ENCODE peak calls at places on chromosomes 4 and X, in five cellular contexts. One of them, this sample, is unnamed.

GRCh38 chrX:9465380-9466114 is 689 bp downstream of the TBL1X start:
- DNase-seq in fibroblast of villous mesenchyme: no peak
- DNase-seq in CD8-positive, alpha-beta T cell: peak
- DNase-seq in HCT116: no peak
- DNase-seq in cardiac fibroblast: peak
- DNase-seq in this sample: no peak

GRCh38 chr4:172892300-172892699 is 276.3 kb upstream of the GALNT7 start:
- DNase-seq in fibroblast of villous mesenchyme: no peak
- DNase-seq in CD8-positive, alpha-beta T cell: no peak
- DNase-seq in HCT116: peak
- DNase-seq in cardiac fibroblast: peak
- DNase-seq in this sample: no peak

GRCh38 chr4:78937837-78938236 is 1.4 kb downstream of the PAQR3 start:
- DNase-seq in fibroblast of villous mesenchyme: no peak
- DNase-seq in CD8-positive, alpha-beta T cell: no peak
- DNase-seq in HCT116: no peak
- DNase-seq in cardiac fibroblast: no peak
- DNase-seq in this sample: no peak

GRCh38 chrX:115533485-115533884 is 27.5 kb upstream of the PLS3 start:
- DNase-seq in fibroblast of villous mesenchyme: peak
- DNase-seq in CD8-positive, alpha-beta T cell: no peak
- DNase-seq in HCT116: no peak
- DNase-seq in cardiac fibroblast: peak
- DNase-seq in this sample: no peak

GRCh38 chrX:3426552-3426951 is 80.1 kb upstream of the MXRA5 start:
- DNase-seq in fibroblast of villous mesenchyme: no peak
- DNase-seq in CD8-positive, alpha-beta T cell: no peak
- DNase-seq in HCT116: no peak
- DNase-seq in cardiac fibroblast: no peak
- DNase-seq in this sample: no peak

GRCh38 chr4:183610033-183610432 is 49.0 kb downstream of the RWDD4 start:
- DNase-seq in fibroblast of villous mesenchyme: no peak
- DNase-seq in CD8-positive, alpha-beta T cell: no peak
- DNase-seq in HCT116: no peak
- DNase-seq in cardiac fibroblast: peak
- DNase-seq in this sample: no peak

GRCh38 chrX:48083706-48084105 is 12.3 kb upstream of the ZNF630 start:
- DNase-seq in fibroblast of villous mesenchyme: no peak
- DNase-seq in CD8-positive, alpha-beta T cell: no peak
- DNase-seq in HCT116: no peak
- DNase-seq in cardiac fibroblast: no peak
- DNase-seq in this sample: no peak

GRCh38 chr4:27016551-27016950 is 155.9 kb downstream of the STIM2 start:
- DNase-seq in fibroblast of villous mesenchyme: no peak
- DNase-seq in CD8-positive, alpha-beta T cell: no peak
- DNase-seq in HCT116: no peak
- DNase-seq in cardiac fibroblast: no peak
- DNase-seq in this sample: peak

GRCh38 chrX:154399527-154400368 is 1.6 kb downstream of the RPL10 start:
- DNase-seq in fibroblast of villous mesenchyme: no peak
- DNase-seq in CD8-positive, alpha-beta T cell: peak
- DNase-seq in HCT116: no peak
- DNase-seq in cardiac fibroblast: peak
- DNase-seq in this sample: no peak

GRCh38 chrX:13688772-13689518 is at the start of gene RAB9A:
- DNase-seq in fibroblast of villous mesenchyme: peak
- DNase-seq in CD8-positive, alpha-beta T cell: peak
- DNase-seq in HCT116: peak
- DNase-seq in cardiac fibroblast: peak
- DNase-seq in this sample: peak

GRCh38 chr4:37999000-37999745 is 39.0 kb downstream of the PTTG2 start:
- DNase-seq in fibroblast of villous mesenchyme: no peak
- DNase-seq in CD8-positive, alpha-beta T cell: peak
- DNase-seq in HCT116: no peak
- DNase-seq in cardiac fibroblast: no peak
- DNase-seq in this sample: no peak

GRCh38 chr4:93947318-93947717 is 118.8 kb downstream of the ATOH1 start:
- DNase-seq in fibroblast of villous mesenchyme: no peak
- DNase-seq in CD8-positive, alpha-beta T cell: no peak
- DNase-seq in HCT116: no peak
- DNase-seq in cardiac fibroblast: no peak
- DNase-seq in this sample: no peak

GRCh38 chrX:130295519-130296314 is 27.0 kb upstream of the ZNF280C start:
- DNase-seq in fibroblast of villous mesenchyme: no peak
- DNase-seq in CD8-positive, alpha-beta T cell: no peak
- DNase-seq in HCT116: no peak
- DNase-seq in cardiac fibroblast: no peak
- DNase-seq in this sample: no peak

GRCh38 chrX:130296743-130297142 is 28.0 kb upstream of the ZNF280C start:
- DNase-seq in fibroblast of villous mesenchyme: peak
- DNase-seq in CD8-positive, alpha-beta T cell: no peak
- DNase-seq in HCT116: no peak
- DNase-seq in cardiac fibroblast: peak
- DNase-seq in this sample: no peak

GRCh38 chrX:130301405-130301804 is 32.7 kb upstream of the ZNF280C start:
- DNase-seq in fibroblast of villous mesenchyme: no peak
- DNase-seq in CD8-positive, alpha-beta T cell: no peak
- DNase-seq in HCT116: no peak
- DNase-seq in cardiac fibroblast: no peak
- DNase-seq in this sample: no peak

GRCh38 chrX:130299279-130300009 is 30.7 kb upstream of the ZNF280C start:
- DNase-seq in fibroblast of villous mesenchyme: no peak
- DNase-seq in CD8-positive, alpha-beta T cell: no peak
- DNase-seq in HCT116: no peak
- DNase-seq in cardiac fibroblast: no peak
- DNase-seq in this sample: no peak

DNA sequence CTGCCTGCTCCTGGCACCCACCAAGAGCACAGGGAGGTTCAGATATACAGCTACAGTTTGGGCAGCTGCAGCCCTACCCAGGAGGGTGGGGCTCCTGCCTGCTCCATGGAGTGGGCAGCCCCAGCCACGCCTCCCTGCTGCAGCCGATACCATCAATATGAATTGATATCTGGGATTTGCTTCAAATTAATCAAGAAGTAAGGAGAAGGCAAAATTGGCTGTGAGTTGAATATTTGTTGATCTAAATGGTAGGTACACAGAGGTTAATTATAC is 31.2 kb upstream of the ZNF280C start:
- DNase-seq in fibroblast of villous mesenchyme: no peak
- DNase-seq in CD8-positive, alpha-beta T cell: no peak
- DNase-seq in HCT116: no peak
- DNase-seq in cardiac fibroblast: no peak
- DNase-seq in this sample: no peak
- H3K4me3 ChIP-seq in fibroblast of villous mesenchyme: peak
- H3K4me3 ChIP-seq in CD8-positive, alpha-beta T cell: no peak
- H3K4me3 ChIP-seq in HCT116: no peak
- H3K4me3 ChIP-seq in cardiac fibroblast: no peak
- H3K4me3 ChIP-seq in this sample: no peak

GRCh38 chr4:75831856-75832405 is 70.3 kb downstream of the PPEF2 start:
- DNase-seq in fibroblast of villous mesenchyme: no peak
- DNase-seq in CD8-positive, alpha-beta T cell: no peak
- DNase-seq in HCT116: no peak
- DNase-seq in cardiac fibroblast: no peak
- DNase-seq in this sample: no peak

GRCh38 chr4:75834772-75835154 is 67.5 kb downstream of the PPEF2 start:
- DNase-seq in fibroblast of villous mesenchyme: no peak
- DNase-seq in CD8-positive, alpha-beta T cell: no peak
- DNase-seq in HCT116: no peak
- DNase-seq in cardiac fibroblast: no peak
- DNase-seq in this sample: no peak

GRCh38 chr4:75830906-75831305 is 71.3 kb downstream of the PPEF2 start:
- DNase-seq in fibroblast of villous mesenchyme: peak
- DNase-seq in CD8-positive, alpha-beta T cell: no peak
- DNase-seq in HCT116: no peak
- DNase-seq in cardiac fibroblast: peak
- DNase-seq in this sample: no peak

DNA sequence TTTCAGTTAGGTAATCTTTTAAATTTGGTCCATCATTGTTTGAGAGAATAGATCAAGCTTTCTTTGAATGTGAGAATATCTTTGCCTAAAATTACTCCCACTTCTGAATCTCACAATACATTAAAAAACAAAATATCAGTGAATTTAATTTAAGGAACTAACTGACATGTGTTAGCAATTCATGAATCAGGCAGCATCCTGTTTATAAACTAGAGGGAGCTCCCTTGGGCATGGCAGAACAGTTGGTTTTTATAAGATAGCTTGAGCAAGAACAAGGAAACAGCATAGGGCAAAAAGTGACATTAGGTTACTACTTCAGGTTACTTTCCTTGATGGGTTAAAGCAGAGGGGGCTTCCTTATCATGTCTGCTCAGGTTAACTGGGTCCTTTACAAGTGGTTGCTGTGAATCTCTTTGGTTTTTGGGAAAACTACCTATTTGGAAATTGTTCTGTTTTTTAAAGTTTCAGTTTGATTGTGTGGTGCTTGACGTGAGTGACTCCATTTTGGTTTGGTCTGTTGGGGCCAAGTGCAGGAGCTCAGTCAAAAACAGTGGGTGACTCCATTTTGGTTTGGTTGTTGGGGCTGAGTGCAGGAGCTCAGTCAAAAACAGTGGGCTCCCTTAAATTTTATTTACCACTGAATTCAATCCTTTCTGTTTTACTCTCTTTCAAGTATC is 68.0 kb downstream of the PPEF2 start:
- DNase-seq in fibroblast of villous mesenchyme: no peak
- DNase-seq in CD8-positive, alpha-beta T cell: no peak
- DNase-seq in HCT116: no peak
- DNase-seq in cardiac fibroblast: no peak
- DNase-seq in this sample: no peak
- TF ChIP-seq CTCF in fibroblast of villous mesenchyme: no peak
- TF ChIP-seq CTCF in CD8-positive, alpha-beta T cell: no peak
- TF ChIP-seq CTCF in HCT116: no peak
- TF ChIP-seq CTCF in cardiac fibroblast: no peak
- TF ChIP-seq CTCF in this sample: no peak

GRCh38 chr4:54098375-54098774 is 1.6 kb upstream of the GSX2 start:
- DNase-seq in fibroblast of villous mesenchyme: no peak
- DNase-seq in CD8-positive, alpha-beta T cell: no peak
- DNase-seq in HCT116: no peak
- DNase-seq in cardiac fibroblast: no peak
- DNase-seq in this sample: no peak
- H3K4me3 ChIP-seq in fibroblast of villous mesenchyme: no peak
- H3K4me3 ChIP-seq in CD8-positive, alpha-beta T cell: no peak
- H3K4me3 ChIP-seq in HCT116: no peak
- H3K4me3 ChIP-seq in cardiac fibroblast: no peak
- H3K4me3 ChIP-seq in this sample: no peak

GRCh38 chr4:8343051-8343966 is 73.8 kb downstream of the HTRA3 start:
- DNase-seq in fibroblast of villous mesenchyme: no peak
- DNase-seq in CD8-positive, alpha-beta T cell: no peak
- DNase-seq in HCT116: no peak
- DNase-seq in cardiac fibroblast: no peak
- DNase-seq in this sample: no peak

GRCh38 chr4:8343967-8344331 is 74.4 kb downstream of the HTRA3 start:
- DNase-seq in fibroblast of villous mesenchyme: no peak
- DNase-seq in CD8-positive, alpha-beta T cell: no peak
- DNase-seq in HCT116: no peak
- DNase-seq in cardiac fibroblast: no peak
- DNase-seq in this sample: no peak

GRCh38 chr4:8340721-8341680 is 71.4 kb downstream of the HTRA3 start:
- DNase-seq in fibroblast of villous mesenchyme: peak
- DNase-seq in CD8-positive, alpha-beta T cell: no peak
- DNase-seq in HCT116: no peak
- DNase-seq in cardiac fibroblast: peak
- DNase-seq in this sample: no peak

GRCh38 chr4:8341691-8342090 is 72.1 kb downstream of the HTRA3 start:
- DNase-seq in fibroblast of villous mesenchyme: peak
- DNase-seq in CD8-positive, alpha-beta T cell: no peak
- DNase-seq in HCT116: no peak
- DNase-seq in cardiac fibroblast: no peak
- DNase-seq in this sample: no peak

GRCh38 chr4:8342651-8343050 is 73.1 kb downstream of the HTRA3 start:
- DNase-seq in fibroblast of villous mesenchyme: no peak
- DNase-seq in CD8-positive, alpha-beta T cell: no peak
- DNase-seq in HCT116: no peak
- DNase-seq in cardiac fibroblast: no peak
- DNase-seq in this sample: no peak
- TF ChIP-seq CTCF in fibroblast of villous mesenchyme: peak
- TF ChIP-seq CTCF in CD8-positive, alpha-beta T cell: no peak
- TF ChIP-seq CTCF in HCT116: peak
- TF ChIP-seq CTCF in cardiac fibroblast: peak
- TF ChIP-seq CTCF in this sample: no peak

DNA sequence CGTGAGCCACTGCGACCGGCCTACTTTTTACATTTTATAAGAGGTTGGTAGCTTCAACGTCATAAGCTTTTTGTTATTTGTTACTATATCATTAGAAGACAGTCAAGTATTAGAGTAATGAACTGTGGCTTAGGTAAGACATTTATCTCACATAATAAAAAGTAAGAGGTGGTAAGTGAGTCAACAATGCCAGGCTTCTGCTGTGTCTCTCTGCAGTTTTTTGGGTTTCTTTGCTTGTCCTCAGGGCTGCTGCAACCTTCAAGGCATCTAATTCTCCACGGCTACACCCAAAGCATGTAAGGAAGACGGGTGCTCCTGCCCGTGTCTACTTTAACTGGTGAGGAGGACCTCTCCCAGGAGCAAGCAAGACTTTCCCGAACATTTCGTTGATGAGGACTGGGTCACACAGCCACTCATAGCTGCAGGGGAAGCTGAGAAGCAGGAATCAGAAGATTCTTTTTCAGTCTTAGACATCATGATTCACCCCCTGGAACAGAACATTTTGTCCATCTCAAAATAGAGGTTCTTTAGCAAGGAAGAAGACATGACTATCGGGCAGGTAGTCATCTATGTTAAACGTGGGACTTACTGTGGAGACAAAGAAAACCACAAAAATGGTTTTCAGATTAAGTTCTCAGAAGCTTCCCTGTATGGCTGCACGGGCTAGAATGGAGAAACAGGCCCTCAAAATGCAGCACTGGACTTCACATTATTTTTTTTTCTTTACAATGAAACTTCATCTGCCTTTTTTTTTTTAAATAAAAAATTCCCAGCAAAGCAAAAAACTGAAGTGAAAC is 13.0 kb upstream of the RHOH start:
- DNase-seq in fibroblast of villous mesenchyme: peak
- DNase-seq in CD8-positive, alpha-beta T cell: no peak
- DNase-seq in HCT116: no peak
- DNase-seq in cardiac fibroblast: peak
- DNase-seq in this sample: no peak
- H3K4me3 ChIP-seq in fibroblast of villous mesenchyme: no peak
- H3K4me3 ChIP-seq in CD8-positive, alpha-beta T cell: no peak
- H3K4me3 ChIP-seq in HCT116: no peak
- H3K4me3 ChIP-seq in cardiac fibroblast: no peak
- H3K4me3 ChIP-seq in this sample: no peak

This sample was measured in astrocyte of the cerebellum.